ENCODE peak calls at places on chromosomes 7 and 10, in ten cellular contexts. J is tibial artery, E is NCI-H1048, K is RPMI7951, X is HS-5, G is A549, B is HCT116, W is brain microvascular endothelial cell, P is SK-MEL-5, Q is naive B cell. T is an unnamed sample.

GRCh38 chr10:75272896-75273295 is 37.1 kb upstream of the COMTD1 start:
- DNase-seq in J (no peak), E (no peak), K (no peak), X (no peak), G (no peak), B (no peak), W (no peak), P (no peak), Q (no peak), T (no peak)

GRCh38 chr10:61271127-61271780 is 181.9 kb downstream of the TMEM26 start:
- DNase-seq in J (no peak), E (no peak), K (peak; percentile 1), X (peak; percentile 50), G (peak; percentile 23), B (no peak), W (peak; percentile 60), P (peak; percentile 82), Q (no peak), T (no peak)

GRCh38 chr7:120857558-120858298 is at the start of gene TSPAN12:
- DNase-seq in J (peak; percentile 84), E (peak; percentile 23), K (peak; percentile 78), X (peak; percentile 18), G (peak; percentile 66), B (peak; percentile 73), W (peak; percentile 63), P (peak; percentile 75), Q (peak; percentile 35), T (no peak)

GRCh38 chr7:55515569-55516279 is 56.6 kb downstream of the VOPP1 start:
- DNase-seq in J (no peak), E (no peak), K (no peak), X (no peak), G (no peak), B (no peak), W (no peak), P (no peak), Q (no peak), T (peak; percentile 63)

GRCh38 chr10:17179002-17179401 is 22.5 kb downstream of the TRDMT1 start:
- DNase-seq in J (no peak), E (no peak), K (peak; percentile 77), X (no peak), G (no peak), B (no peak), W (peak; percentile 46), P (no peak), Q (no peak), T (no peak)

GRCh38 chr7:99720370-99721128 is 14.4 kb downstream of the CYP3A7 start:
- DNase-seq in J (no peak), E (no peak), K (no peak), X (no peak), G (no peak), B (no peak), W (no peak), P (peak; percentile 10), Q (no peak), T (no peak)

GRCh38 chr10:125521721-125522680 is 161.0 kb downstream of the TEX36 start:
- DNase-seq in J (no peak), E (no peak), K (no peak), X (no peak), G (peak; percentile 35), B (peak; percentile 88), W (no peak), P (peak; percentile 35), Q (no peak), T (no peak)

GRCh38 chr7:2974093-2974819 is 69.4 kb downstream of the CARD11 start:
- DNase-seq in J (no peak), E (no peak), K (no peak), X (no peak), G (no peak), B (no peak), W (no peak), P (no peak), Q (no peak), T (no peak)

GRCh38 chr10:64345856-64346255 is 824.7 kb downstream of the REEP3 start:
- DNase-seq in J (no peak), E (no peak), K (no peak), X (no peak), G (no peak), B (no peak), W (no peak), P (no peak), Q (no peak), T (no peak)